ENCODE peak calls at places on chromosome X, in six cellular contexts. I is ovary, T is tibial nerve, H is pancreas, Y is suprapubic skin, O is aorta. K is an unnamed sample.

GRCh38 chrX:102712216-102712966 is at the start of gene GPRASP2:
- DNase-seq in I (peak), T (no peak), H (peak), Y (no peak), O (peak), K (peak)

GRCh38 chrX:68912113-68912980 is 83.5 kb downstream of the EFNB1 start:
- DNase-seq in I (peak), T (no peak), H (no peak), Y (no peak), O (no peak), K (no peak)

GRCh38 chrX:10017866-10018265 is 50.7 kb downstream of the CLDN34 start:
- DNase-seq in I (no peak), T (no peak), H (no peak), Y (no peak), O (no peak), K (peak)

GRCh38 chrX:57905141-57905540 is 5.1 kb downstream of the ZXDA start:
- DNase-seq in I (no peak), T (no peak), H (no peak), Y (no peak), O (no peak), K (no peak)

GRCh38 chrX:12304261-12304660 is 166.0 kb downstream of the FRMPD4 start:
- DNase-seq in I (no peak), T (no peak), H (no peak), Y (no peak), O (no peak), K (no peak)

GRCh38 chrX:122868626-122869025 is 315.5 kb upstream of the GRIA3 start:
- DNase-seq in I (no peak), T (no peak), H (no peak), Y (no peak), O (no peak), K (no peak)

GRCh38 chrX:105173071-105173470 is 47.4 kb downstream of the TEX13A start:
- DNase-seq in I (no peak), T (no peak), H (no peak), Y (no peak), O (no peak), K (no peak)

GRCh38 chrX:2391869-2392606 is 108.7 kb downstream of the DHRSX start:
- DNase-seq in I (no peak), T (no peak), H (no peak), Y (peak), O (no peak), K (no peak)

GRCh38 chrX:65644621-65645287 is 22.7 kb upstream of the MSN start:
- DNase-seq in I (peak), T (peak), H (peak), Y (peak), O (peak), K (peak)

GRCh38 chrX:72539822-72540221 is 32.8 kb downstream of the HDAC8 start:
- DNase-seq in I (no peak), T (no peak), H (no peak), Y (no peak), O (no peak), K (no peak)

GRCh38 chrX:63739885-63740284 is 45.1 kb downstream of the ARHGEF9 start:
- DNase-seq in I (no peak), T (no peak), H (no peak), Y (no peak), O (no peak), K (no peak)

GRCh38 chrX:154652311-154653047 is 900 bp downstream of the CTAG2 start:
- DNase-seq in I (no peak), T (no peak), H (peak), Y (no peak), O (no peak), K (no peak)

GRCh38 chrX:44239036-44239435 is 104.4 kb downstream of the EFHC2 start:
- DNase-seq in I (no peak), T (no peak), H (no peak), Y (no peak), O (no peak), K (no peak)

GRCh38 chrX:9997524-9997923 is 30.4 kb downstream of the CLDN34 start:
- DNase-seq in I (no peak), T (no peak), H (no peak), Y (no peak), O (no peak), K (no peak)

GRCh38 chrX:150365051-150365952 is 2.2 kb downstream of the MAMLD1 start:
- DNase-seq in I (peak), T (peak), H (peak), Y (no peak), O (peak), K (peak)

GRCh38 chrX:132071260-132071659 is 48.2 kb downstream of the STK26 start:
- DNase-seq in I (no peak), T (no peak), H (no peak), Y (no peak), O (no peak), K (no peak)

GRCh38 chrX:150240643-150240970 is 122.5 kb upstream of the MAMLD1 start:
- DNase-seq in I (no peak), T (no peak), H (no peak), Y (no peak), O (no peak), K (no peak)

GRCh38 chrX:31845003-31845402 is 773.2 kb upstream of the FTHL17 start:
- DNase-seq in I (no peak), T (no peak), H (no peak), Y (no peak), O (no peak), K (no peak)

GRCh38 chrX:143757375-143757774 is 36.8 kb upstream of the SPANXN2 start:
- DNase-seq in I (no peak), T (no peak), H (peak), Y (no peak), O (no peak), K (no peak)

GRCh38 chrX:41043950-41044349 is 41.3 kb upstream of the USP9X start:
- DNase-seq in I (no peak), T (no peak), H (no peak), Y (no peak), O (no peak), K (no peak)

GRCh38 chrX:75623535-75623934 is 100.7 kb upstream of the ZDHHC15 start:
- DNase-seq in I (no peak), T (no peak), H (no peak), Y (no peak), O (no peak), K (no peak)
- H3K4me3 ChIP-seq in I (no peak), T (no peak), H (no peak), Y (no peak), O (no peak), K (no peak)

GRCh38 chrX:153030801-153031200 is 25.5 kb upstream of the PNMA3 start:
- DNase-seq in I (no peak), T (no peak), H (peak), Y (no peak), O (no peak), K (no peak)

GRCh38 chrX:153029875-153030274 is 26.4 kb upstream of the PNMA3 start:
- DNase-seq in I (no peak), T (no peak), H (peak), Y (no peak), O (no peak), K (no peak)

GRCh38 chrX:153029162-153029561 is 27.1 kb upstream of the PNMA3 start:
- DNase-seq in I (no peak), T (no peak), H (no peak), Y (no peak), O (no peak), K (no peak)

GRCh38 chrX:153032397-153033118 is 23.7 kb upstream of the PNMA3 start:
- DNase-seq in I (peak), T (peak), H (peak), Y (peak), O (peak), K (peak)
- H3K4me3 ChIP-seq in I (peak), T (peak), H (no peak), Y (peak), O (no peak), K (peak)

DNA sequence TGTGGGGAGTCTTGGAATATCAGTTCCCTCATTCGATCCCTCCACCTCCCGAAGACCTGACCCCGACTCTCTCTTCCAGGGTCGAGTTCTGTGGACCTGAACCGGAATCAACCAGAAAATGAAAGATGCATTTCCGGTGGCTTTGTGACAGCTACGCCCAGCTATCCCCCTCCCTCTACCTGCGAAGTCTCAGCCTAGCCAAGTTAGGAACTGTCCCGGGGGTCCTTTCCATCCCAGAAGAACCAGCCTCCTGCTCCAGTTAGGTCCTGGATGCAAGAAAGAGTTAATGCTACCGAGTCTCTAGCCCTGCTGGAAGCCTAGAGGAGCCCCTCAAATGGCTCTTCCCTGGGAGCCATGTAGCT is 13.4 kb upstream of the ETDC start:
- DNase-seq in I (no peak), T (no peak), H (no peak), Y (no peak), O (no peak), K (no peak)
- H3K4me3 ChIP-seq in I (no peak), T (peak), H (no peak), Y (peak), O (no peak), K (no peak)

DNA sequence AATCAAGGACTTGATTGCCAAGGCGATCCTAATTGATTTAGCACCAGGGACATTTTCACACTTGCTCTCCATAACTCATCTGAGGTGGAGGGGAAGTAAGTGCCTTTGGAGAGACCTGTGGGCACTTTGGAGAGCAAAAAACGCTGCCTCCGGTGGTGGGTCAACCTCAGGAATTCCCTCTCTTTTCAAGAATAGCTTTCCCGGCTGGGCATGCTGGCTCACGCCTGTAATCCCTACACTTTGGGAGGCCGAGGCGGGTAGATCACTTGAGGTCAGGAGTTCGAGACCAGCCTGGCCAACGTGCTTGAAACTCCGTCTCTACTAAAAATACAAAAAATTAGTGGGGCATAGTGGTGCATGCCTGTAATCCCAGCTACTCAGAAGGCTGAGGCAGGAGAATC is 49.2 kb downstream of the PRPS1 start:
- DNase-seq in I (no peak), T (no peak), H (no peak), Y (no peak), O (no peak), K (no peak)
- H3K4me3 ChIP-seq in I (peak), T (peak), H (no peak), Y (peak), O (no peak), K (no peak)

GRCh38 chrX:85004255-85004654 is 578 bp downstream of the APOOL start:
- DNase-seq in I (no peak), T (no peak), H (no peak), Y (no peak), O (no peak), K (peak)
- H3K4me3 ChIP-seq in I (peak), T (peak), H (peak), Y (peak), O (peak), K (peak)

DNA sequence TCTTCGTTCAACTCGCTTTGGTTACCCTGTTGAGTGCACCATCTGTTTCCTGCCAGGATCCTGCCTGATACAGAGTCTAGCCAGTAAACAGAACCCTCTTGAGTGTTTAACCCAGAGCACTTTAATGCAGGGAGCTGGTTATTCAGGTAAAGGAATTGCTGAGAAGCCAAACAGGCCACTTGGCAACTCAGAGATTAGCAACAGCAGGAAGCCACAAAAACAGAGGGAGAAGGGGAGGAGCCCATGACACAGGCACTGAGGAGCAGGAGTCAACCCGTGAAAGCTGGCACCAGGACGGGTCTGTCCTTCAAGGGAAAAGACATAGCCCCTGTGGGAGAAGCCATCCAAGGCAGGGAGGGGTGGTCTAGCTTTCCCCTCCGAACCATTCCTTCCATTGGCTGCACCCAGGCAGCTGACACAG is 641.4 kb downstream of the ZNF674 start:
- DNase-seq in I (no peak), T (no peak), H (no peak), Y (no peak), O (no peak), K (no peak)
- H3K4me3 ChIP-seq in I (no peak), T (no peak), H (no peak), Y (no peak), O (no peak), K (no peak)

GRCh38 chrX:13759152-13759718 is 24.7 kb downstream of the OFD1 start:
- DNase-seq in I (no peak), T (no peak), H (no peak), Y (no peak), O (no peak), K (no peak)
- H3K4me3 ChIP-seq in I (no peak), T (no peak), H (no peak), Y (no peak), O (no peak), K (no peak)

GRCh38 chrX:120021927-120022326 is 55.6 kb downstream of the RHOXF2B start:
- DNase-seq in I (no peak), T (no peak), H (no peak), Y (no peak), O (no peak), K (no peak)
- H3K4me3 ChIP-seq in I (no peak), T (no peak), H (no peak), Y (no peak), O (no peak), K (no peak)

GRCh38 chrX:110791206-110791605 is 4.4 kb downstream of the CHRDL1 start:
- DNase-seq in I (no peak), T (no peak), H (no peak), Y (no peak), O (no peak), K (no peak)

GRCh38 chrX:110794601-110795000 is 1.0 kb downstream of the CHRDL1 start:
- DNase-seq in I (no peak), T (no peak), H (no peak), Y (no peak), O (no peak), K (no peak)

DNA sequence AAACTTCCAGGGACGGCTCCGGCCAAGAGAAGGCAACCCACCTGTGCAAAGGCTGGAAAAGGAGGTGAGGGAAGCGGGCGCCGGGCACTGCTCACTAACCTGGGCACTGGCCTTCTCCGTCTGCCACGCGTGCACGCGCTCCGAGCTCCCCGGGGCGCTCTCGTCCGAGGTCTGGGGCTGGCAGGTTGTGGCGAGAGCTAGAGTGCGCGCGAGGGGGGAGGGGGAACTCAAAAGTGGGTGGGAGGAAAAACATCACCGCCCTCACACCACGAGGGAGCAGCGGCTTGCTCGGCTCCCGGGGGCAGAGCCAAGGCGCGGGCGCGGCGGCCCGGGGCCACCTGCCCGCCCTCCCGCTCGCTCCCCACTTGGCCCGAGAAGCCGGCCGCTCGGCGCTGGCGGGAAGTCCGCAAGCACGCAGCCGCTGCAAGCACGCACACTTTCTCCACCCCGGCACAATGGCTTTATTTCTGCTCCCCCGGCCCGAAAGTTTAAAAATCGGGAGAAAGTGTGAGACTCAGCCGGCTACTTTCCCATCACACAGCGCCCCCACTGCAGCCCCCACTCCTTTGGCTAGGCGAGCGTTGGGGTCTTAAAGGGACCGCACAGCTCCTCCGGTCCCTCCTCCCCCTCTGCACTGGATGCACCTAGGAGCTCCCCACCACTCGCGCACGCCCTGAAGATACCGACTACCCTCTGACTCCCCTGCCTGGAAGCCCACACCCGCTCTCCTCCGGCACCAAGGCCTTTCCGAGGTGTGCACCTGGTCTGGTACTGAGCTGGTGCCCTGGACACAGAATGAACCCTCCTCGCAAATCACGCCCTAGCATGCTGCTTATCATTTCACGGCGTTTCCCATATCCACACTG is at the start of gene CHRDL1:
- DNase-seq in I (peak), T (peak), H (peak), Y (peak), O (peak), K (peak)
- H3K4me3 ChIP-seq in I (peak), T (peak), H (no peak), Y (peak), O (no peak), K (peak)